ENCODE peak calls at places on chromosomes 4 and X, in five cellular contexts. Y is right cardiac atrium; E is astrocyte; X is activated CD8-positive, alpha-beta memory T cell treated with anti-CD3 and anti-CD28 coated beads for 24 hours; Z is Right ventricle myocardium superior. B is an unnamed sample.
A peak's percentile ranks its signal among the peaks of the same experiment; 100 is the strongest.

GRCh38 chr4:5799406-5799805 is 88.4 kb downstream of the EVC start:
- DNase-seq in Y (no peak), X (peak; percentile 30), Z (no peak), E (no peak), B (no peak)

GRCh38 chrX:39576081-39576701 is 521.6 kb downstream of the BCOR start:
- DNase-seq in Y (no peak), Z (no peak), E (no peak), X (no peak), B (no peak)

GRCh38 chr4:54930226-54930625 is 195.2 kb downstream of the KDR start:
- DNase-seq in E (peak; percentile 85), X (no peak), Z (no peak), Y (peak; percentile 52), B (peak; percentile 88)

GRCh38 chr4:76723916-76724315 is 174.0 kb downstream of the SOWAHB start:
- DNase-seq in E (peak; percentile 98), Y (no peak), Z (no peak), X (no peak), B (peak; percentile 81)

GRCh38 chr4:10160280-10160856 is 43.8 kb upstream of the WDR1 start:
- DNase-seq in E (no peak), X (no peak), Y (no peak), Z (no peak), B (no peak)

GRCh38 chrX:108270739-108271396 is 167.4 kb downstream of the COL4A6 start:
- DNase-seq in X (no peak), Z (no peak), E (peak; percentile 77), Y (no peak), B (peak; percentile 86)

GRCh38 chr4:71553605-71554004 is 214.8 kb downstream of the SLC4A4 start:
- DNase-seq in E (no peak), X (no peak), Y (no peak), Z (no peak), B (peak; percentile 40)

GRCh38 chrX:115560978-115561604 is at the start of gene PLS3:
- DNase-seq in Y (peak; percentile 94), Z (peak; percentile 91), X (peak; percentile 57), E (peak; percentile 83), B (peak; percentile 80)

GRCh38 chrX:17655232-17656034 is 81.9 kb upstream of the SCML1 start:
- DNase-seq in E (peak; percentile 22), Y (peak; percentile 47), Z (no peak), X (peak; percentile 65), B (no peak)

GRCh38 chrX:1027133-1027532 is 185.3 kb downstream of the CRLF2 start:
- DNase-seq in Y (no peak), Z (no peak), E (no peak), X (no peak), B (no peak)

GRCh38 chr4:14831447-14831846 is 170.8 kb upstream of the CPEB2 start:
- DNase-seq in Y (no peak), Z (no peak), X (no peak), E (no peak), B (no peak)

GRCh38 chr4:76550966-76551780 is 116.1 kb downstream of the SHROOM3 start:
- DNase-seq in E (peak; percentile 68), Z (no peak), Y (no peak), X (no peak), B (no peak)

GRCh38 chrX:148698221-148698620 is 197.8 kb downstream of the AFF2 start:
- DNase-seq in Z (no peak), Y (no peak), E (no peak), X (no peak), B (no peak)

GRCh38 chrX:9231491-9231890 is 197.6 kb upstream of the FAM9B start:
- DNase-seq in Z (no peak), Y (no peak), X (no peak), E (peak; percentile 14), B (peak; percentile 72)

GRCh38 chr4:6938758-6939201 is 29.2 kb downstream of the TBC1D14 start:
- DNase-seq in Y (peak; percentile 75), E (no peak), Z (peak; percentile 75), X (no peak), B (no peak)

GRCh38 chr4:141023051-141023450 is 110.2 kb downstream of the RNF150 start:
- DNase-seq in E (no peak), X (no peak), Z (no peak), Y (no peak), B (no peak)

GRCh38 chr4:17688011-17688441 is 73.6 kb downstream of the MED28 start:
- DNase-seq in E (peak; percentile 59), Z (no peak), Y (no peak), X (no peak), B (peak; percentile 19)

GRCh38 chr4:61911313-61911756 is 711.2 kb downstream of the ADGRL3 start:
- DNase-seq in E (peak; percentile 2), Y (no peak), Z (no peak), X (no peak), B (no peak)

GRCh38 chrX:96538104-96538725 is 146.4 kb upstream of the DIAPH2 start:
- DNase-seq in Y (no peak), X (no peak), Z (no peak), E (no peak), B (no peak)

GRCh38 chr4:153345011-153345981 is 808 bp downstream of the MND1 start:
- DNase-seq in E (peak; percentile 45), Y (peak; percentile 62), Z (peak; percentile 46), X (peak; percentile 80), B (peak; percentile 69)

GRCh38 chr4:61149278-61149677 is 50.8 kb upstream of the ADGRL3 start:
- DNase-seq in E (peak; percentile 7), Z (no peak), X (no peak), Y (no peak), B (no peak)

GRCh38 chr4:37664696-37665095 is 21.5 kb downstream of the RELL1 start:
- DNase-seq in Y (no peak), X (no peak), E (no peak), Z (no peak), B (no peak)

GRCh38 chr4:120841580-120841979 is 80.9 kb downstream of the PRDM5 start:
- DNase-seq in X (no peak), Y (no peak), E (peak; percentile 52), Z (no peak), B (no peak)

GRCh38 chr4:173169428-173170209 is 1.0 kb downstream of the GALNT7 start:
- DNase-seq in Z (peak; percentile 80), Y (peak; percentile 89), X (peak; percentile 83), E (peak; percentile 55), B (peak; percentile 71)

GRCh38 chr4:172938870-172939269 is 229.7 kb upstream of the GALNT7 start:
- DNase-seq in E (no peak), Z (no peak), Y (no peak), X (no peak), B (no peak)

GRCh38 chrX:14124562-14124961 is 94.9 kb upstream of the GEMIN8 start:
- DNase-seq in E (no peak), X (no peak), Y (no peak), Z (no peak), B (no peak)